ENCODE peak calls at places on chromosomes 11 and 22, in six cellular contexts. Z is substantia nigra; A is activated T-cell treated with anti-CD3 and anti-CD28 coated beads, Interleukin-2, amount 50 U/mL, for 72 hours; F is esophagus muscularis mucosa; V is hepatocyte; D is smooth muscle cell of the brain vasculature. Q is an unnamed sample.

GRCh38 chr11:105132716-105133511 is 6.7 kb downstream of the CARD18 start:
- DNase-seq in A (no peak), Z (no peak), D (peak), F (no peak), V (no peak), Q (no peak)

GRCh38 chr11:123601136-123601535 is 53.3 kb downstream of the SCN3B start:
- DNase-seq in F (no peak), D (no peak), A (no peak), V (no peak), Z (no peak), Q (no peak)

GRCh38 chr11:23320131-23320530 is 459.9 kb upstream of the CCDC179 start:
- DNase-seq in V (no peak), Z (no peak), A (no peak), D (no peak), F (no peak), Q (no peak)

GRCh38 chr11:132408877-132409276 is 1038.5 kb downstream of the NTM start:
- DNase-seq in A (no peak), D (no peak), Z (no peak), F (no peak), V (no peak), Q (no peak)

GRCh38 chr22:29311468-29312217 is 3.9 kb downstream of the RASL10A start:
- DNase-seq in V (no peak), F (no peak), Z (no peak), D (no peak), A (no peak), Q (no peak)

GRCh38 chr11:66081505-66081904 is 11.4 kb downstream of the PACS1 start:
- DNase-seq in F (no peak), A (peak), D (no peak), V (peak), Z (no peak), Q (no peak)

GRCh38 chr22:41966607-41967240 is 2.5 kb upstream of the SEPTIN3 start:
- DNase-seq in Z (no peak), V (peak), A (peak), D (no peak), F (no peak), Q (peak)

GRCh38 chr22:42724062-42724461 is 3.4 kb upstream of the A4GALT start:
- DNase-seq in Z (no peak), V (no peak), F (no peak), D (no peak), A (no peak), Q (no peak)

GRCh38 chr22:41177626-41178424 is 27.3 kb upstream of the L3MBTL2 start:
- DNase-seq in D (no peak), A (no peak), F (no peak), V (no peak), Z (no peak), Q (no peak)

GRCh38 chr11:110525883-110526282 is 96.1 kb downstream of the FDX1 start:
- DNase-seq in Z (no peak), F (peak), V (peak), A (no peak), D (no peak), Q (no peak)

GRCh38 chr11:125425601-125426000 is 70.5 kb downstream of the FEZ1 start:
- DNase-seq in F (no peak), V (no peak), D (no peak), Z (no peak), A (no peak), Q (no peak)

GRCh38 chr22:45579306-45579705 is 76.6 kb downstream of the FBLN1 start:
- DNase-seq in Z (no peak), D (no peak), V (peak), A (no peak), F (no peak), Q (no peak)

GRCh38 chr22:35568751-35569725 is 28.4 kb downstream of the RASD2 start:
- DNase-seq in A (no peak), D (no peak), V (peak), Z (no peak), F (no peak), Q (no peak)

GRCh38 chr11:71947498-71947897 is 18.7 kb downstream of the RNF121 start:
- DNase-seq in V (peak), D (no peak), Z (no peak), F (no peak), A (no peak), Q (no peak)

GRCh38 chr11:88543902-88544655 is 206.5 kb upstream of the CTSC start:
- DNase-seq in V (peak), A (peak), D (peak), Z (peak), F (no peak), Q (peak)

GRCh38 chr11:2933376-2934056 is 4.3 kb upstream of the PHLDA2 start:
- DNase-seq in A (peak), V (no peak), F (no peak), Z (no peak), D (no peak), Q (no peak)

GRCh38 chr11:18347471-18348125 is 25.2 kb downstream of the GTF2H1 start:
- DNase-seq in Z (no peak), V (no peak), D (no peak), F (no peak), A (no peak), Q (no peak)

GRCh38 chr22:32207971-32208480 is 3.2 kb upstream of the RFPL2 start:
- DNase-seq in F (peak), A (no peak), D (no peak), V (no peak), Z (no peak), Q (no peak)

GRCh38 chr11:117145393-117145761 is 1.3 kb downstream of the PAFAH1B2 start:
- DNase-seq in D (no peak), A (no peak), F (no peak), V (peak), Z (no peak), Q (peak)

GRCh38 chr11:43434893-43435292 is 76.2 kb downstream of the TTC17 start:
- DNase-seq in D (no peak), A (no peak), F (no peak), Z (no peak), V (no peak), Q (no peak)

GRCh38 chr11:93738647-93739081 is 2.6 kb downstream of the TAF1D start:
- DNase-seq in F (no peak), D (no peak), V (no peak), Z (no peak), A (no peak), Q (no peak)

GRCh38 chr11:69934861-69935494 is 115.8 kb upstream of the FGF3 start:
- DNase-seq in F (no peak), V (no peak), Z (no peak), A (no peak), D (no peak), Q (no peak)

GRCh38 chr11:116813781-116814471 is 9.2 kb downstream of the APOA4 start:
- DNase-seq in Z (no peak), A (no peak), D (no peak), V (no peak), F (no peak), Q (no peak)

GRCh38 chr11:64065712-64066111 is 30.0 kb downstream of the FLRT1 start:
- DNase-seq in A (no peak), F (no peak), D (no peak), V (no peak), Z (no peak), Q (no peak)

GRCh38 chr11:61125310-61125684 is 23.0 kb downstream of the CD5 start:
- DNase-seq in Z (no peak), A (no peak), V (no peak), D (no peak), F (no peak), Q (no peak)

Q was measured in glomerular endothelial cell.